ENCODE peak calls at places on chromosomes 3 and 15, in nine cellular contexts. One of them, this sample, is unnamed.

GRCh38 chr15:84791763-84792162 is 25.4 kb upstream of the ALPK3 start:
- DNase-seq in cardiac muscle cell: no peak
- DNase-seq in heart right ventricle: no peak
- DNase-seq in osteoblast: peak; percentile 60
- DNase-seq in left lung: no peak
- DNase-seq in IMR-90: peak; percentile 15
- DNase-seq in hepatocyte: no peak
- DNase-seq in fibroblast of lung: no peak
- DNase-seq in tibial artery: no peak
- DNase-seq in this sample: no peak

GRCh38 chr15:74307827-74308642 is 59.4 kb downstream of the CYP11A1 start:
- DNase-seq in cardiac muscle cell: peak; percentile 69
- DNase-seq in heart right ventricle: peak; percentile 66
- DNase-seq in osteoblast: peak; percentile 97
- DNase-seq in left lung: no peak
- DNase-seq in IMR-90: peak; percentile 52
- DNase-seq in hepatocyte: peak; percentile 70
- DNase-seq in fibroblast of lung: peak; percentile 58
- DNase-seq in tibial artery: peak; percentile 34
- DNase-seq in this sample: peak; percentile 86

GRCh38 chr3:40225116-40225515 is 84.4 kb upstream of the EIF1B start:
- DNase-seq in cardiac muscle cell: no peak
- DNase-seq in heart right ventricle: no peak
- DNase-seq in osteoblast: no peak
- DNase-seq in left lung: no peak
- DNase-seq in IMR-90: no peak
- DNase-seq in hepatocyte: no peak
- DNase-seq in fibroblast of lung: no peak
- DNase-seq in tibial artery: no peak
- DNase-seq in this sample: no peak

GRCh38 chr3:126571078-126571477 is 12.3 kb upstream of the C3orf22 start:
- DNase-seq in cardiac muscle cell: no peak
- DNase-seq in heart right ventricle: no peak
- DNase-seq in osteoblast: peak; percentile 35
- DNase-seq in left lung: no peak
- DNase-seq in IMR-90: no peak
- DNase-seq in hepatocyte: no peak
- DNase-seq in fibroblast of lung: no peak
- DNase-seq in tibial artery: no peak
- DNase-seq in this sample: no peak

GRCh38 chr3:73259841-73260240 is 198.4 kb downstream of the EBLN2 start:
- DNase-seq in cardiac muscle cell: no peak
- DNase-seq in heart right ventricle: no peak
- DNase-seq in osteoblast: no peak
- DNase-seq in left lung: no peak
- DNase-seq in IMR-90: no peak
- DNase-seq in hepatocyte: no peak
- DNase-seq in fibroblast of lung: no peak
- DNase-seq in tibial artery: no peak
- DNase-seq in this sample: no peak

GRCh38 chr3:167396075-167396474 is 16.0 kb upstream of the ZBBX start:
- DNase-seq in cardiac muscle cell: no peak
- DNase-seq in heart right ventricle: no peak
- DNase-seq in osteoblast: no peak
- DNase-seq in left lung: no peak
- DNase-seq in IMR-90: no peak
- DNase-seq in hepatocyte: no peak
- DNase-seq in fibroblast of lung: no peak
- DNase-seq in tibial artery: no peak
- DNase-seq in this sample: no peak

GRCh38 chr3:153285982-153286381 is 124.0 kb downstream of the RAP2B start:
- DNase-seq in cardiac muscle cell: no peak
- DNase-seq in heart right ventricle: no peak
- DNase-seq in osteoblast: no peak
- DNase-seq in left lung: no peak
- DNase-seq in IMR-90: no peak
- DNase-seq in hepatocyte: no peak
- DNase-seq in fibroblast of lung: no peak
- DNase-seq in tibial artery: no peak
- DNase-seq in this sample: no peak

GRCh38 chr3:146277953-146278631 is 27.2 kb upstream of the PLSCR4 start:
- DNase-seq in cardiac muscle cell: no peak
- DNase-seq in heart right ventricle: peak; percentile 50
- DNase-seq in osteoblast: no peak
- DNase-seq in left lung: no peak
- DNase-seq in IMR-90: peak; percentile 94
- DNase-seq in hepatocyte: no peak
- DNase-seq in fibroblast of lung: peak; percentile 97
- DNase-seq in tibial artery: peak; percentile 44
- DNase-seq in this sample: no peak

GRCh38 chr3:58249358-58250092 is 11.9 kb downstream of the ABHD6 start:
- DNase-seq in cardiac muscle cell: peak; percentile 30
- DNase-seq in heart right ventricle: no peak
- DNase-seq in osteoblast: no peak
- DNase-seq in left lung: no peak
- DNase-seq in IMR-90: no peak
- DNase-seq in hepatocyte: peak; percentile 61
- DNase-seq in fibroblast of lung: peak; percentile 28
- DNase-seq in tibial artery: no peak
- DNase-seq in this sample: no peak

GRCh38 chr3:47410801-47411646 is 30.2 kb downstream of the PTPN23 start:
- DNase-seq in cardiac muscle cell: no peak
- DNase-seq in heart right ventricle: no peak
- DNase-seq in osteoblast: peak; percentile 72
- DNase-seq in left lung: no peak
- DNase-seq in IMR-90: no peak
- DNase-seq in hepatocyte: no peak
- DNase-seq in fibroblast of lung: no peak
- DNase-seq in tibial artery: no peak
- DNase-seq in this sample: no peak

GRCh38 chr3:189262746-189263145 is 91.0 kb downstream of the TPRG1 start:
- DNase-seq in cardiac muscle cell: no peak
- DNase-seq in heart right ventricle: no peak
- DNase-seq in osteoblast: no peak
- DNase-seq in left lung: no peak
- DNase-seq in IMR-90: no peak
- DNase-seq in hepatocyte: peak; percentile 12
- DNase-seq in fibroblast of lung: no peak
- DNase-seq in tibial artery: no peak
- DNase-seq in this sample: no peak

GRCh38 chr3:191328963-191329653 is at the start of gene CCDC50:
- DNase-seq in cardiac muscle cell: peak; percentile 85
- DNase-seq in heart right ventricle: peak; percentile 90
- DNase-seq in osteoblast: peak; percentile 93
- DNase-seq in left lung: peak; percentile 85
- DNase-seq in IMR-90: peak; percentile 72
- DNase-seq in hepatocyte: peak; percentile 90
- DNase-seq in fibroblast of lung: peak; percentile 78
- DNase-seq in tibial artery: peak; percentile 86
- DNase-seq in this sample: peak; percentile 76
- H3K27ac ChIP-seq in cardiac muscle cell: peak within 1 kb of the TSS; percentile 94
- H3K27ac ChIP-seq in heart right ventricle: peak within 1 kb of the TSS; percentile 98
- H3K27ac ChIP-seq in osteoblast: peak within 1 kb of the TSS; percentile 89
- H3K27ac ChIP-seq in left lung: peak within 1 kb of the TSS; percentile 93
- H3K27ac ChIP-seq in IMR-90: peak within 1 kb of the TSS; percentile 100
- H3K27ac ChIP-seq in hepatocyte: peak within 1 kb of the TSS; percentile 98
- H3K27ac ChIP-seq in fibroblast of lung: peak within 1 kb of the TSS; percentile 94
- H3K27ac ChIP-seq in tibial artery: peak within 1 kb of the TSS; percentile 94
- H3K27ac ChIP-seq in this sample: peak within 1 kb of the TSS; percentile 93

GRCh38 chr15:68190048-68190447 is 15.1 kb downstream of the CALML4 start:
- DNase-seq in cardiac muscle cell: no peak
- DNase-seq in heart right ventricle: no peak
- DNase-seq in osteoblast: no peak
- DNase-seq in left lung: no peak
- DNase-seq in IMR-90: no peak
- DNase-seq in hepatocyte: no peak
- DNase-seq in fibroblast of lung: no peak
- DNase-seq in tibial artery: no peak
- DNase-seq in this sample: no peak

GRCh38 chr15:68191555-68191954 is 13.6 kb downstream of the CALML4 start:
- DNase-seq in cardiac muscle cell: no peak
- DNase-seq in heart right ventricle: no peak
- DNase-seq in osteoblast: no peak
- DNase-seq in left lung: no peak
- DNase-seq in IMR-90: no peak
- DNase-seq in hepatocyte: no peak
- DNase-seq in fibroblast of lung: no peak
- DNase-seq in tibial artery: no peak
- DNase-seq in this sample: no peak

GRCh38 chr15:68187559-68187958 is 17.6 kb downstream of the CALML4 start:
- DNase-seq in cardiac muscle cell: no peak
- DNase-seq in heart right ventricle: peak; percentile 72
- DNase-seq in osteoblast: peak; percentile 56
- DNase-seq in left lung: no peak
- DNase-seq in IMR-90: peak; percentile 88
- DNase-seq in hepatocyte: peak; percentile 51
- DNase-seq in fibroblast of lung: peak; percentile 90
- DNase-seq in tibial artery: no peak
- DNase-seq in this sample: peak; percentile 73

GRCh38 chr15:68186671-68187397 is 18.3 kb downstream of the CALML4 start:
- DNase-seq in cardiac muscle cell: no peak
- DNase-seq in heart right ventricle: no peak
- DNase-seq in osteoblast: peak; percentile 84
- DNase-seq in left lung: no peak
- DNase-seq in IMR-90: peak; percentile 87
- DNase-seq in hepatocyte: no peak
- DNase-seq in fibroblast of lung: peak; percentile 89
- DNase-seq in tibial artery: no peak
- DNase-seq in this sample: peak; percentile 35

DNA sequence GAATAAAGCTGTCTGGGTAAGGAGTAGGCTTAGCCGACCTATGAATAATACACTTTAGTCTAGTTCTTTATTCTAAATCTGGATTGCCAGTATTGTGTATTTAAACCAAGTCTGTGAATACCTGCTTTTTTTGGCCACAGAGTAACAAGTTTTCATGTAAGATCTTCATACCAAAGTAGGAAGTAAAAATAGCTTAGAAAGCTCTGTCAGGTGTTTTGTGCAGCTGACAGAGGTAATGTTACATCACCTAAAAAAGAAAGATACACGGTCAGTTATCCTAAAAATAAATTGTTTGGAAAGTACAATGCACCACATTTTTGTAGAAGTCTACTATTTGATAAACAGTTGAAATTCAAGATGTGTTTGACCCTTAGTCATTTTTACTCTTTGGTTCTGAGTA is 16.5 kb downstream of the CALML4 start:
- DNase-seq in cardiac muscle cell: no peak
- DNase-seq in heart right ventricle: no peak
- DNase-seq in osteoblast: no peak
- DNase-seq in left lung: no peak
- DNase-seq in IMR-90: no peak
- DNase-seq in hepatocyte: no peak
- DNase-seq in fibroblast of lung: no peak
- DNase-seq in tibial artery: no peak
- DNase-seq in this sample: no peak
- H3K4me1 ChIP-seq in cardiac muscle cell: no peaks in the 10 kb centered on the region
- H3K4me1 ChIP-seq in heart right ventricle: peaks cover 2% of the 10 kb centered on the region
- H3K4me1 ChIP-seq in osteoblast: peaks cover 14% of the 10 kb centered on the region
- H3K4me1 ChIP-seq in left lung: peaks cover 5% of the 10 kb centered on the region
- H3K4me1 ChIP-seq in IMR-90: peaks cover 11% of the 10 kb centered on the region
- H3K4me1 ChIP-seq in hepatocyte: peaks cover 9% of the 10 kb centered on the region
- H3K4me1 ChIP-seq in fibroblast of lung: peaks cover 7% of the 10 kb centered on the region
- H3K4me1 ChIP-seq in tibial artery: peaks cover 24% of the 10 kb centered on the region
- H3K4me1 ChIP-seq in this sample: peaks cover 18% of the 10 kb centered on the region

DNA sequence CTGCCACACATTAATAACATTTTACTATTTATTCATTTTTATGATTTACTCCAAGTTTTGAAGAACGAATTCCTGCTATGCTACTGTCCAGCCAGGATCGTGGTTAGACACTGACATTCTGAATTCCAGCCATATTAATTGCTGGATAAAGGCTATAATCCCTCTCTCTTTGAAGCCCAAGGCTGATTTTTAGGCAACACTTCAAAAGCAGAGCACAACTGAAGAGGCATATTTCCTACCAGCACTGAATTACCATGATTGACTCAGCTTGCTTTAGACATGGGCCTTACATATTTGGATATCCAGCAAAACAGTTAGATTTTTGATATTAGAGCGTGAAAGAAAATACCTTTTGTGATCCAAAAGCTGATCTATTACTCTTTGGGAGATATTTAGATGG is 205.0 kb downstream of the ZIC1 start:
- DNase-seq in cardiac muscle cell: no peak
- DNase-seq in heart right ventricle: no peak
- DNase-seq in osteoblast: no peak
- DNase-seq in left lung: no peak
- DNase-seq in IMR-90: no peak
- DNase-seq in hepatocyte: no peak
- DNase-seq in fibroblast of lung: no peak
- DNase-seq in tibial artery: no peak
- DNase-seq in this sample: no peak
- H3K4me3 ChIP-seq in cardiac muscle cell: no peak overlapping the region
- H3K4me3 ChIP-seq in heart right ventricle: no peak overlapping the region
- H3K4me3 ChIP-seq in osteoblast: no peak overlapping the region
- H3K4me3 ChIP-seq in left lung: no peak overlapping the region
- H3K4me3 ChIP-seq in IMR-90: no peak overlapping the region
- H3K4me3 ChIP-seq in hepatocyte: no peak overlapping the region
- H3K4me3 ChIP-seq in fibroblast of lung: no peak overlapping the region
- H3K4me3 ChIP-seq in tibial artery: no peak overlapping the region
- H3K4me3 ChIP-seq in this sample: no peak overlapping the region

GRCh38 chr15:57298843-57299550 is 77.3 kb upstream of the CGNL1 start:
- DNase-seq in cardiac muscle cell: no peak
- DNase-seq in heart right ventricle: no peak
- DNase-seq in osteoblast: no peak
- DNase-seq in left lung: no peak
- DNase-seq in IMR-90: peak; percentile 17
- DNase-seq in hepatocyte: no peak
- DNase-seq in fibroblast of lung: no peak
- DNase-seq in tibial artery: no peak
- DNase-seq in this sample: no peak

GRCh38 chr15:57297163-57297593 is 79.1 kb upstream of the CGNL1 start:
- DNase-seq in cardiac muscle cell: no peak
- DNase-seq in heart right ventricle: no peak
- DNase-seq in osteoblast: no peak
- DNase-seq in left lung: no peak
- DNase-seq in IMR-90: no peak
- DNase-seq in hepatocyte: no peak
- DNase-seq in fibroblast of lung: no peak
- DNase-seq in tibial artery: no peak
- DNase-seq in this sample: no peak

GRCh38 chr15:57297630-57298029 is 78.7 kb upstream of the CGNL1 start:
- DNase-seq in cardiac muscle cell: no peak
- DNase-seq in heart right ventricle: no peak
- DNase-seq in osteoblast: no peak
- DNase-seq in left lung: no peak
- DNase-seq in IMR-90: no peak
- DNase-seq in hepatocyte: no peak
- DNase-seq in fibroblast of lung: no peak
- DNase-seq in tibial artery: no peak
- DNase-seq in this sample: no peak

GRCh38 chr15:57298204-57298603 is 78.1 kb upstream of the CGNL1 start:
- DNase-seq in cardiac muscle cell: no peak
- DNase-seq in heart right ventricle: no peak
- DNase-seq in osteoblast: peak; percentile 83
- DNase-seq in left lung: no peak
- DNase-seq in IMR-90: peak; percentile 68
- DNase-seq in hepatocyte: no peak
- DNase-seq in fibroblast of lung: peak; percentile 19
- DNase-seq in tibial artery: no peak
- DNase-seq in this sample: no peak

GRCh38 chr15:57296473-57297162 is 79.7 kb upstream of the CGNL1 start:
- DNase-seq in cardiac muscle cell: no peak
- DNase-seq in heart right ventricle: no peak
- DNase-seq in osteoblast: no peak
- DNase-seq in left lung: no peak
- DNase-seq in IMR-90: no peak
- DNase-seq in hepatocyte: no peak
- DNase-seq in fibroblast of lung: no peak
- DNase-seq in tibial artery: no peak
- DNase-seq in this sample: no peak
- H3K27ac ChIP-seq in cardiac muscle cell: no peak overlapping the region
- H3K27ac ChIP-seq in heart right ventricle: no peak overlapping the region
- H3K27ac ChIP-seq in osteoblast: no peak overlapping the region
- H3K27ac ChIP-seq in left lung: no peak overlapping the region
- H3K27ac ChIP-seq in IMR-90: no peak overlapping the region
- H3K27ac ChIP-seq in hepatocyte: no peak overlapping the region
- H3K27ac ChIP-seq in fibroblast of lung: no peak overlapping the region
- H3K27ac ChIP-seq in tibial artery: no peak overlapping the region
- H3K27ac ChIP-seq in this sample: no peak overlapping the region